ENCODE peak calls at places on chromosomes 4 and X, in five cellular contexts. U, F, A, X and K are unnamed samples.
A peak's percentile ranks its signal among the peaks of the same experiment; 100 is the strongest.

GRCh38 chr4:99208719-99209075 is 10.3 kb downstream of the ADH6 start:
- DNase-seq in U (no peak), F (no peak), A (no peak), X (no peak), K (no peak)

GRCh38 chrX:112636951-112637541 is 42.7 kb downstream of the LHFPL1 start:
- DNase-seq in U (no peak), F (peak; percentile 58), A (no peak), X (no peak), K (no peak)

GRCh38 chr4:37628977-37629609 is 57.1 kb downstream of the RELL1 start:
- DNase-seq in U (no peak), F (peak; percentile 84), A (peak; percentile 50), X (peak; percentile 53), K (no peak)

GRCh38 chrX:134636859-134637258 is 21.4 kb downstream of the PLAC1 start:
- DNase-seq in U (no peak), F (no peak), A (no peak), X (no peak), K (no peak)

GRCh38 chr4:973431-974397 is at the start of gene DGKQ:
- DNase-seq in U (peak; percentile 100), F (peak; percentile 82), A (peak; percentile 64), X (peak; percentile 93), K (peak; percentile 76)

GRCh38 chr4:20652226-20652836 is 47.9 kb upstream of the PACRGL start:
- DNase-seq in U (no peak), F (no peak), A (no peak), X (no peak), K (no peak)

GRCh38 chr4:119103263-119103662 is 32.4 kb upstream of the MYOZ2 start:
- DNase-seq in U (no peak), F (peak; percentile 99), A (peak; percentile 69), X (no peak), K (no peak)

GRCh38 chrX:39337461-39337860 is 536.2 kb downstream of the MID1IP1 start:
- DNase-seq in U (no peak), F (no peak), A (no peak), X (no peak), K (no peak)

GRCh38 chrX:20231598-20231997 is 35.1 kb downstream of the RPS6KA3 start:
- DNase-seq in U (no peak), F (no peak), A (no peak), X (no peak), K (no peak)

GRCh38 chr4:4780634-4781287 is 78.7 kb upstream of the MSX1 start:
- DNase-seq in U (no peak), F (peak; percentile 48), A (no peak), X (no peak), K (no peak)

GRCh38 chr4:70721747-70722146 is at the start of gene RUFY3:
- DNase-seq in U (no peak), F (peak; percentile 95), A (no peak), X (no peak), K (no peak)

GRCh38 chr4:150402968-150403367 is 179.0 kb upstream of the MAB21L2 start:
- DNase-seq in U (no peak), F (no peak), A (no peak), X (peak; percentile 43), K (no peak)

GRCh38 chr4:117796677-117797076 is 237.6 kb upstream of the NDST3 start:
- DNase-seq in U (no peak), F (no peak), A (no peak), X (no peak), K (no peak)

GRCh38 chrX:26411045-26411444 is 195.1 kb downstream of the MAGEB5 start:
- DNase-seq in U (no peak), F (peak; percentile 22), A (no peak), X (no peak), K (no peak)

GRCh38 chrX:19785647-19786046 is 101.8 kb downstream of the SH3KBP1 start:
- DNase-seq in U (no peak), F (peak; percentile 11), A (no peak), X (no peak), K (no peak)

GRCh38 chr4:41525129-41525528 is 12.8 kb upstream of the LIMCH1 start:
- DNase-seq in U (no peak), F (peak; percentile 85), A (peak; percentile 38), X (no peak), K (no peak)

GRCh38 chrX:129749069-129749468 is 10.3 kb downstream of the XPNPEP2 start:
- DNase-seq in U (no peak), F (peak; percentile 44), A (no peak), X (no peak), K (no peak)

GRCh38 chr4:61763682-61764081 is 563.6 kb downstream of the ADGRL3 start:
- DNase-seq in U (no peak), F (no peak), A (no peak), X (no peak), K (no peak)

GRCh38 chr4:186814535-186814934 is 90.9 kb upstream of the FAT1 start:
- DNase-seq in U (no peak), F (no peak), A (no peak), X (no peak), K (no peak)

GRCh38 chr4:48962636-48963035 is 23.4 kb upstream of the CWH43 start:
- DNase-seq in U (no peak), F (no peak), A (no peak), X (no peak), K (no peak)

GRCh38 chr4:48603366-48604003 is 113.4 kb downstream of the ZAR1 start:
- DNase-seq in U (no peak), F (no peak), A (no peak), X (no peak), K (no peak)

GRCh38 chr4:173056271-173056670 is 112.3 kb upstream of the GALNT7 start:
- DNase-seq in U (no peak), F (no peak), A (no peak), X (no peak), K (no peak)

DNA sequence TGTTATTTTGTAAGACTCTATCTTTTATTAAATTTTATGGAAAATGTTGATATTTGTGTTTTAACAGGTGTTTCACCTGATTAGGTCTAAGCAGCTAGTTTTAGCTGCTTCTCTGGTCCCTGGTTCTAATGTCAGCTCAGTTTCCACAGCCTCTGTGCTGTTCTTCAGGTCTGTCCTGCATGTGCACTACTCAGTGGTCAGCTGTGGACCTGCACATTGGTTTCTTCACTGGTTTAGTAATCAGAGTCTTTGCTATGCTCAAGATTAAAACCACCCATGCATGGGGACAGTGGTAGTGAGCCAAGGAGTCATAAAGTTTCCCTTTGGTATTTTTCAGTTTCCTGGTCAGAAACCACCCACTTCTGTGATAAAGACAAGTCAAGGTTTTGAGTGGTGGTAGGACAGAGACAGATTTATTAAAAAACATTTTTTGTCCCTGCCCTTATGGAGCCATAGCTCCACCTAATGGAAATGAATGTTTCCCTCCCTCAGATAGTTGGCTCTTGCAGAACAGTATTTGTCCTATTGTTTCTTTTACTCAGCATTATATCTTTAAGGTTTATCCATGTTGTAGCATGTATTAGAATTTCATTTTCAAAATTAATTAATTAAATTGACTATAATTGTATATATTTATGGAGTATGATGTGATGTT is 36.8 kb upstream of the VBP1 start:
- DNase-seq in U (no peak), F (peak; percentile 4), A (no peak), X (no peak), K (no peak)
- TF ChIP-seq CTCF in U (no peak), F (no peak), A (no peak), X (no peak), K (no peak)

DNA sequence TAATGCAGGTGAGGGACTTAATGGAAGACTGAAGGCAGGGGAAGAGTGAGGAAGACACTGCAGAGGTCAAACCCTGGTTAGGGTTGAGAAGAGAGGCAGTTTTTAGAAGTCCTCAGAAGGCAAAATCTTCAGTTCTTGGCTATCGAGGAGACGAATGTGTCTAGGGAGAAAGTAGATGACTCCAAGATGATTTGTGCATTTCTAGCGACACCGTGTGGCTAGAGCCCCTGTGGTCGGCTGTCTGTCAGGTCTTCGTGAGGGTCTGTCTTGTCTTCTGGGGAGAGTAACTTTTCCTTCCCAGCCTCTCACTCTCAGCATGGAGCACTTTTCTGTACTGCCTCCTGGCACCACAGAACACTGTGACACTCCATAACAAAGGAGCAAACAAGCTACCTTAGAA is 458.1 kb downstream of the STIM2 start:
- DNase-seq in U (peak; percentile 3), F (peak; percentile 10), A (peak; percentile 4), X (no peak), K (peak; percentile 53)
- TF ChIP-seq CTCF in U (peak; percentile 17), F (peak; percentile 16), A (peak; percentile 14), X (no peak), K (peak; percentile 65)

DNA sequence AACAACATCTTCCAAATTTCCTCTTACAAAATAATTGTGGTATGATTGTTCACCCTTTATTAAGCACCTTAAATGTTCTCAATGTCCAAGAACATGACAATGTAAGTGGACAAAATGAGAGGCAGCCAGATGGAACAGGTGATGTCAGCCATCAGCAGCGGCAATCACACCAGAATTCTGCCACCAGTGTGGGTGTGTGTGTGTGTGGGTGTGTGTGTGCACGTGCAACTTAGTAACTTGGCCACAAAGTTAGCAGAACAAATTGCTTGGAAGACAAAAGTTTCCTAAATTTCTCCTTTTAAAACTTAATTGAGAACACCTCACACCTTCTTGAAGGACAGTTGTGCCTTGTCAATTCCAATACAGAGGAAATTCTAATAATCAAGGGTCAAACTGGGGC is 18.7 kb downstream of the LNX1 start:
- DNase-seq in U (no peak), F (no peak), A (no peak), X (no peak), K (no peak)
- TF ChIP-seq CTCF in U (no peak), F (no peak), A (no peak), X (no peak), K (no peak)

DNA sequence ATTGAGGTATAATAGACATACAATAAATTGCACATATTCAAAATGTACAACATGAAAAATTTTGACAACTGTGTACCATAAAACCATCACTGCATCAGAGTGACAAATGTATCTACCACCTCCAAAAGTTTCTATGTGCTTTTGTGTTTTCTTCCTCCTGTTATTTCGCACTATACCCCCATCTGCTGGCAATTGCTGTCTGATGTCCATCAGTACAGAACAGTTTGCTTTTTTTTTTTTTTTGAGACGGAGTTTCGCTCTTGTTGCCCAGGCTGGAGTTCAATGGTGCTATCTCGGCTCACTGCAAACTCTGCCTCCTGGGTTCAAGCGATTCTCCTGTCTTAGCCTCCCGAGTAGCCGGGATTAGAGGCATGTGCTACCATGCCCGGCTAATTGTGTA is 154.3 kb upstream of the GIMD1 start:
- DNase-seq in U (no peak), F (peak; percentile 24), A (no peak), X (no peak), K (no peak)
- TF ChIP-seq CTCF in U (no peak), F (peak; percentile 18), A (peak; percentile 6), X (no peak), K (no peak)

DNA sequence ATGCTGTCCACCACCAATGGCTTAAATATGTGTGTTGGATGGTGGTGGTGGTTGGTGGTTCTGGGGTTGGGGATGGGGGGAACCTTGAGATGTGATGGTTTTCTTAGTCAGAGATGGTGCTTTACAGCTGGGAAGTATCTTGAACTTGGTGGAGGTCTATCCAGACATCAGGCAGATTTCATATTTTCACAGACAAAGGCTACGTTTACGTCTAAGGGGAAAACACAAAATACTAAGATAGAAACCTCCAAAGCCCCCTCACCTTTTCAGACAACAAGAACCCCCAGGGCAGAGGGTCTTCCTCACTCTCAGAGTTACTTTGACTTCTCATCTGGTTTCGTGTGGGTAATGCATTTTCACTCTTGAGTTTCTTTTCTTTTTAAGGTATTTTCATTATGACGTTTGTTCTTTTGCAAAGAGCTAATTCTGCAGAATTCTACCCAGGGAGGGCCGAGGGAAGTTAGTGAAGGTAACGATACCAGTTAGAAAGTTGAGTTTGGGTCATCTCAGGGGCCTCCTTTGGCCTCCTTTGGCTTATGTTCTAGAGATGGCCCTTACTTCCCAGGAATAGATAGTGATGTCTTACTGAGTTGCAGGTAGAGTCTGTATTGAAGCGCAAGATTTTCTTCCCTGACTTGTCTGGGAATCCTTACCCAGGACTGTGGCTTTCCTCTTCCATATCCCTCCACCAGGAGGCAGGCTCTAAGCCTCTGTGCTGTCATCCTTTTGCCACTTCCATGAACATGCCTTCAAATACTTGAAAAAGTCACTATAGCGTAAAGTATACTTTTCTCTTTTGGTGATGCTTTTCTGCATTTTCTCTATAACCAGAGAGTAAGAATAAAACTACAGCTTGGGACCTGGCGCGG is 31.9 kb downstream of the RHOH start:
- DNase-seq in U (peak; percentile 49), F (peak; percentile 31), A (no peak), X (no peak), K (no peak)
- TF ChIP-seq CTCF in U (peak; percentile 22), F (peak; percentile 40), A (peak; percentile 19), X (peak; percentile 18), K (peak; percentile 49)